ENCODE peak calls at places on chromosome 7, in four cellular contexts. W, H, K and A are unnamed samples.

GRCh38 chr7:99409814-99410213 is 1.0 kb downstream of the BUD31 start:
- DNase-seq in W (no peak), H (no peak), K (no peak), A (no peak)

GRCh38 chr7:122425731-122426130 is 121.2 kb upstream of the FEZF1 start:
- DNase-seq in W (no peak), H (no peak), K (no peak), A (no peak)

GRCh38 chr7:81501220-81501619 is 268.6 kb downstream of the HGF start:
- DNase-seq in W (no peak), H (peak; percentile 51), K (peak; percentile 24), A (no peak)

GRCh38 chr7:13016036-13016581 is 328.7 kb downstream of the ARL4A start:
- DNase-seq in W (no peak), H (no peak), K (no peak), A (no peak)

GRCh38 chr7:2097492-2097891 is 135.3 kb downstream of the MAD1L1 start:
- DNase-seq in W (no peak), H (no peak), K (no peak), A (no peak)

GRCh38 chr7:4132221-4132620 is 549.9 kb upstream of the FOXK1 start:
- DNase-seq in W (no peak), H (no peak), K (no peak), A (no peak)

GRCh38 chr7:91632948-91633519 is 247.5 kb downstream of the MTERF1 start:
- DNase-seq in W (no peak), H (no peak), K (peak; percentile 76), A (no peak)

GRCh38 chr7:51930834-51931233 is 614.2 kb upstream of the COBL start:
- DNase-seq in W (no peak), H (no peak), K (no peak), A (no peak)

GRCh38 chr7:77180990-77181595 is 18.5 kb downstream of the FGL2 start:
- DNase-seq in W (no peak), H (no peak), K (no peak), A (no peak)

GRCh38 chr7:54629771-54630170 is 87.6 kb downstream of the VSTM2A start:
- DNase-seq in W (no peak), H (no peak), K (no peak), A (no peak)

GRCh38 chr7:70383369-70383768 is 748.6 kb upstream of the GALNT17 start:
- DNase-seq in W (no peak), H (no peak), K (no peak), A (no peak)

GRCh38 chr7:139618482-139619366 is 95.2 kb downstream of the CLEC2L start:
- DNase-seq in W (peak; percentile 46), H (peak; percentile 62), K (peak; percentile 31), A (no peak)

GRCh38 chr7:132276252-132276651 is 300.0 kb downstream of the PLXNA4 start:
- DNase-seq in W (no peak), H (no peak), K (peak; percentile 82), A (no peak)

GRCh38 chr7:97733276-97734206 is 1.7 kb downstream of the TAC1 start:
- DNase-seq in W (peak; percentile 8), H (no peak), K (no peak), A (no peak)

GRCh38 chr7:157699357-157700013 is 362.7 kb downstream of the DNAJB6 start:
- DNase-seq in W (no peak), H (no peak), K (no peak), A (peak; percentile 48)

GRCh38 chr7:39656415-39656814 is 33.0 kb downstream of the RALA start:
- DNase-seq in W (no peak), H (no peak), K (no peak), A (no peak)

GRCh38 chr7:39321245-39321644 is 245.0 kb upstream of the YAE1 start:
- DNase-seq in W (no peak), H (no peak), K (no peak), A (no peak)

GRCh38 chr7:151708610-151709009 is 168.3 kb downstream of the PRKAG2 start:
- DNase-seq in W (no peak), H (no peak), K (no peak), A (no peak)

GRCh38 chr7:156509216-156509615 is 131.4 kb upstream of the RNF32 start:
- DNase-seq in W (no peak), H (no peak), K (no peak), A (no peak)

GRCh38 chr7:130901209-130901783 is 167.3 kb upstream of the KLF14 start:
- DNase-seq in W (no peak), H (peak; percentile 96), K (no peak), A (peak; percentile 66)

GRCh38 chr7:16189026-16189715 is 232.2 kb downstream of the CRPPA start:
- DNase-seq in W (no peak), H (no peak), K (no peak), A (no peak)

GRCh38 chr7:128841961-128842673 is 11.9 kb downstream of the FLNC start:
- DNase-seq in W (peak; percentile 66), H (peak; percentile 52), K (peak; percentile 58), A (no peak)

GRCh38 chr7:134820778-134821177 is 41.3 kb downstream of the CALD1 start:
- DNase-seq in W (no peak), H (no peak), K (no peak), A (no peak)

GRCh38 chr7:93914581-93915066 is 6.9 kb upstream of the GNG11 start:
- DNase-seq in W (no peak), H (peak; percentile 74), K (no peak), A (no peak)

GRCh38 chr7:1362301-1362700 is 97.0 kb downstream of the MICALL2 start:
- DNase-seq in W (no peak), H (no peak), K (no peak), A (no peak)

GRCh38 chr7:29289156-29290021 is 94.8 kb downstream of the CHN2 start:
- DNase-seq in W (no peak), H (no peak), K (peak; percentile 94), A (no peak)

GRCh38 chr7:130712416-130712815 is 21.6 kb downstream of the KLF14 start:
- DNase-seq in W (no peak), H (no peak), K (no peak), A (no peak)

GRCh38 chr7:47484457-47484856 is 97.5 kb downstream of the TNS3 start:
- DNase-seq in W (no peak), H (no peak), K (no peak), A (no peak)

GRCh38 chr7:46784746-46785145 is 797.2 kb downstream of the TNS3 start:
- DNase-seq in W (no peak), H (peak; percentile 78), K (no peak), A (no peak)

GRCh38 chr7:139360210-139360947 is 685 bp downstream of the LUC7L2 start:
- DNase-seq in W (peak; percentile 99), H (peak; percentile 91), K (peak; percentile 98), A (peak; percentile 98)

GRCh38 chr7:37224746-37225145 is 223.9 kb downstream of the ELMO1 start:
- DNase-seq in W (no peak), H (no peak), K (no peak), A (no peak)

GRCh38 chr7:155299539-155300202 is 2.0 kb downstream of the INSIG1 start:
- DNase-seq in W (peak; percentile 19), H (no peak), K (no peak), A (no peak)